ENCODE peak calls at places on chromosomes 13 and 19, in four cellular contexts. P, C, Z and U are unnamed samples.

GRCh38 chr13:74068471-74068870 is 65.7 kb downstream of the KLF12 start:
- DNase-seq in Z (no peak), P (no peak), C (no peak), U (no peak)

GRCh38 chr19:40236026-40236355 is 9.5 kb upstream of the CCNP start:
- DNase-seq in P (no peak), Z (no peak), C (no peak), U (no peak)

GRCh38 chr13:68927387-68928026 is 1180.1 kb upstream of the ATXN8OS start:
- DNase-seq in P (peak; percentile 6), C (peak; percentile 12), Z (peak; percentile 31), U (peak; percentile 33)

GRCh38 chr13:112773601-112774447 is 84.0 kb downstream of the ATP11A start:
- DNase-seq in C (no peak), Z (no peak), P (no peak), U (no peak)

GRCh38 chr19:1009976-1010538 is 9.8 kb downstream of the GRIN3B start:
- DNase-seq in C (no peak), P (no peak), Z (no peak), U (no peak)

GRCh38 chr19:35266149-35266903 is 2.4 kb upstream of the USF2 start:
- DNase-seq in P (no peak), Z (no peak), C (no peak), U (no peak)

GRCh38 chr13:99374994-99375805 is 68.0 kb upstream of the GPR183 start:
- DNase-seq in Z (no peak), P (no peak), C (no peak), U (no peak)

GRCh38 chr19:44585371-44586141 is 27.8 kb upstream of the IGSF23 start:
- DNase-seq in P (no peak), C (no peak), Z (no peak), U (no peak)

GRCh38 chr19:9911524-9911923 is 24.8 kb downstream of the OLFM2 start:
- DNase-seq in P (no peak), C (no peak), Z (no peak), U (no peak)

GRCh38 chr19:9912551-9913236 is 23.6 kb downstream of the OLFM2 start:
- DNase-seq in Z (no peak), C (no peak), P (peak; percentile 21), U (no peak)

GRCh38 chr19:9914001-9914314 is 22.4 kb downstream of the OLFM2 start:
- DNase-seq in P (no peak), Z (no peak), C (no peak), U (no peak)

GRCh38 chr19:9914315-9915207 is 21.8 kb downstream of the OLFM2 start:
- DNase-seq in P (peak; percentile 92), C (peak; percentile 50), Z (peak; percentile 94), U (peak; percentile 53)

DNA sequence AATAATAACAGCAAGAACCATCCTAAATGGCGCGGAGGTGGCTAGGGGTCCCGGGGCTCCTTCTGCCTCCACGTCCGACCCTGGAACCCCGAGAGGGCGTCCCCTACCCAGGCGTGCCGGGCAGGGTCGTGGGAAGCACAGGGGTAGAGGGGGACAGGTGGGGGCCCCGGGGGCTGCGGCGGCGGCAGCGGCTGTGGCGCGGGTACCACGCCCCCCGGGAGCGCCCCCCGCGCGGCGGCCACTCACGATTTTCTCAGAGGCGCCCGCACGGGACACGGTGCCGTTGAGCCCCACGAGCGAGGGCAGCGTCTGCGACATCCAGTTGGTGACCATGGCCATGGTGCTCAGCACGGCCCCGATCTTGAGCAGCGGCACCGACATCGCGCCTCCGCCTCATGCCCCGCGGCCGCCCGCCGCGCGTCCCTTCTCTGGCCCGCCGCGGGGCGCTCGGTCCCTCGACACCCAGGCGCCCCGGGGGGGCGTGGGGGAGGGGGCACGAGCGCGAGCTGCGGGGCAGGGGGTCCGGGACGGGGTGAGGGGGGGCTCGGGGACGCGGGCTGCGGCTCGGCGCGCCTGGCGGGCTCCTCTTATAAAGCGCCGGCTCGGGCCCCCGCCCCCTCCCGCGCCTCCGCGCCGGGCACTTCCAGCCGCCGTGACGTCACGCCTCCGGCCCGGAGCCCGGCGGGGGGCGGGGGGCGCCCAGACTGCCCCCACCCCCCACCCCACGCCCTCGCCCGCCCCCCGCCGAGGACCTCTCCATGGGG is 22.9 kb downstream of the OLFM2 start:
- DNase-seq in C (no peak), P (peak; percentile 90), Z (peak; percentile 34), U (no peak)
- TF ChIP-seq ELF1 in C (no peak), P (no peak), Z (no peak), U (no peak)

DNA sequence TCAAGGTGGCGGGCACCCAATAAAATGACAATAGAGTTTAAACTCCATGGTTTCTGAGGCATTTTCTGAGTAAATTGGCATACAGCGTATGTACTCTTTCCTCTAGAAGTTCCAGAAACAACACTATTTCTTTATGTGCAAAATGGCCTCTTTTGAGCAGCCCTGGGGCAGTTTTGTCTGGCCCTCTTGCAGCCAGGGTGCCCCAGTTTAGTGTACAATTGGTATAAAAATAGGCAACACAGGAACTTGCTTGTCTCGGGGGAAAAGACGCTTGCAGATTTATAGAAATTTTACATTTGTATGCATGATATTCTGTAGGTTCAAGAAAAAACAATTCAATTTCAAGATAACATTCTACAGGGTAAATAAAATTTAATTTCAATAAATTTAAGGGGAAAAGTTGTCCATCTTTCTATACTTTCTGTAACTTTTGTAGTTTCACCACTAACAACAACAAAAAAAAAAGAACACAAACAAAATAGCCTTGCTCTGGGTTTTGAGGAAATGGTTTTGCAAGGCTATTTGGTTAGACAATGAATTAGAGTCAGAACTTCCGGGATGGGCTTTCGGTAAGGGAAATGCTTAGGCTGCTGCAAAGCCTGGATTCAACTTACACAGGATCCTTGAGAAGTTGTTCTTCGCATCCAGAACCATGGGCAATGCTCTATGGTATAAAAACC is 45.3 kb downstream of the LRCH1 start:
- DNase-seq in Z (no peak), C (no peak), P (no peak), U (no peak)
- TF ChIP-seq JUND in Z (no peak), C (no peak), P (no peak), U (no peak)

DNA sequence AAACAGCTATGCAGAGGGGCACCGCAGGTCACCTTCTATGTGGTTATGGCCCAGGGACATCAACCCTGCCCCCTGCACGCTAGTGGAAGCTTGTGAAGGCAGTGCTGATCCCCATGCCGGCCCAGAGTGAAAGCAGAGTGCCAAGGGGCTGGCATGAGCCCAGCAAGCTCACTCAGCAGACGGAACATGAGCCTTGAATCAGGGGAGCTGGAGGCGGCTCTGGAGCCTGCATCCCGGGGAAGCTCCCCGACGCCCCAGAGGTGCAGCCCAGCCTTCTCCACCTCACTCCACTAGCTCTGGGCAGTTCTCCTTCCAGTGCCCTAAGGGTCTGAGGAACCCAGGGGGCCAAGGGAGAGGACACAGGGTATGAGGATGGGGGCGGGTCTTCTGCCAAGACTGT is 19.0 kb upstream of the ISYNA1 start:
- DNase-seq in P (no peak), Z (no peak), C (no peak), U (no peak)
- TF ChIP-seq ELF1 in P (no peak), Z (no peak), C (no peak), U (no peak)

DNA sequence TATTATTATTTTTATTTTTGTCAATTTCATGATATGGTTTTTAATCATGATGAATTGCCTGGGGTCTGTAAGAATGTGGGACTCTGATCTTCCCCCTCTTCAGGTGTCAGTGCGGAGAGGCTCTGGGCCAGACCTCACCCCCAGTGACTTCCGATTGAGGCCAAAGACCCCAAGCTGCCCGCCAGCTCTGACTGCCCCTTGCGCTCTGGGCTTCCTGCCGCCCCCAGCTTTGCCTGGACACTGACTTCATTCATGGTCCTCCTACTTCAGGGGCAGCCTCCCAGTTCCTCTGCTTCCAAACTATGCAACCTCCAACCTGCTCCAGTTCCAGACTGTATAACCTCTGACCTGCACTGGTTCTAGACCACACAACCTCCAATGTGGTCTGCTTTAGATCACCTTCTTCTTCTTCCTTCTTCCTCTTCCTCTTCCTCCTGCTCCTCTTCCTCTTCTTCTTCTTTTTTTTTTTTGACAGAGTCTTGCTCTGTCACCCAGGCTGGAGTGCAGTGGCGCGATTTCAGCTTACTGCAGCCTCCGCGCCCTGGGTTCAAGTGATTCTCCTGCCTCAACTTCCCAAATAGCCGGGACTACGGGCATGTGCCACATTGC is 6.7 kb upstream of the PPP5C start:
- DNase-seq in Z (no peak), P (no peak), C (no peak), U (no peak)
- TF ChIP-seq JUND in Z (no peak), P (no peak), C (no peak), U (no peak)

GRCh38 chr19:55336101-55336500 is 3.6 kb upstream of the KMT5C start:
- DNase-seq in P (no peak), Z (no peak), C (no peak), U (no peak)
- TF ChIP-seq ELF1 in P (no peak), Z (no peak), C (no peak), U (no peak)

GRCh38 chr13:40187836-40188591 is 478.4 kb downstream of the FOXO1 start:
- DNase-seq in C (no peak), Z (no peak), P (no peak), U (no peak)
- TF ChIP-seq JUND in C (no peak), Z (no peak), P (no peak), U (no peak)

DNA sequence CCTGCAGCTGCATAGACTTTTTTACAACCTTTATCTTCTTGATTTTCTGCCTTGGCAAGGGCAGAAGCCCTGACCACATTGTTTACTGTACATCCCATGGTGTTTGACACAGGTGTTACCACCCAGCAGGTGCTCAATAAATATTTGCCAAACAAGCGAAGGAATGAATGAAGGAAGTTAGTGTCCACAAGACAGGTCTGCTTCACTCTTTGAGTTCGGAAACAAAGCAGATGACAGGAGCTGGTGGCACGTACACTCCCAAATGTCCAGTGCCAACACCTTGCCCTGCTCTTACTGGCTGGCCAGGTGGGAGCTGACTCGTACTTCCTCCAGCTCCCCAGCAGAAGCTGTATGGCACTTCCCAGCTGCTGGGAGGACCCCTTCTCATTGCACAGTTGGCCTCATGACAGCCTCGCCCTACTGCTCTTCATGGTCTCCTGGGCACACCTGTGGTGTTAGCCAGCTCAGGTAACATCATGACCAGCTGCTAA is 22.0 kb upstream of the MUC16 start:
- DNase-seq in P (no peak), Z (no peak), C (no peak), U (no peak)
- TF ChIP-seq ELF1 in P (no peak), Z (no peak), C (no peak), U (no peak)